ENCODE peak calls at places on chromosomes 16 and 17, in seven cellular contexts. One of them, this sample, is unnamed.
A peak's percentile ranks its signal among the peaks of the same experiment; 100 is the strongest.

GRCh38 chr17:14119546-14119945 is 50.2 kb downstream of the COX10 start:
- DNase-seq in dorsolateral prefrontal cortex: no peak
- DNase-seq in fibroblast of the aortic adventitia: no peak
- DNase-seq in GM12864: no peak
- DNase-seq in CD8-positive, alpha-beta T cell: no peak
- DNase-seq in ovary: no peak
- DNase-seq in CD8-positive, alpha-beta memory T cell: no peak
- DNase-seq in this sample: no peak

GRCh38 chr17:20092292-20092867 is 83.2 kb downstream of the SPECC1 start:
- DNase-seq in ovary: no peak
- DNase-seq in fibroblast of the aortic adventitia: no peak
- DNase-seq in GM12864: no peak
- DNase-seq in dorsolateral prefrontal cortex: no peak
- DNase-seq in CD8-positive, alpha-beta T cell: no peak
- DNase-seq in CD8-positive, alpha-beta memory T cell: no peak
- DNase-seq in this sample: no peak

GRCh38 chr17:72212041-72212440 is 91.2 kb downstream of the SOX9 start:
- DNase-seq in CD8-positive, alpha-beta T cell: no peak
- DNase-seq in GM12864: no peak
- DNase-seq in fibroblast of the aortic adventitia: no peak
- DNase-seq in dorsolateral prefrontal cortex: no peak
- DNase-seq in CD8-positive, alpha-beta memory T cell: no peak
- DNase-seq in ovary: no peak
- DNase-seq in this sample: no peak

GRCh38 chr17:21530311-21530710 is 154.2 kb downstream of the KCNJ12 start:
- DNase-seq in ovary: no peak
- DNase-seq in CD8-positive, alpha-beta memory T cell: no peak
- DNase-seq in dorsolateral prefrontal cortex: no peak
- DNase-seq in fibroblast of the aortic adventitia: peak; percentile 15
- DNase-seq in GM12864: no peak
- DNase-seq in CD8-positive, alpha-beta T cell: no peak
- DNase-seq in this sample: no peak

GRCh38 chr17:18079543-18079942 is 8.2 kb upstream of the DRG2 start:
- DNase-seq in ovary: no peak
- DNase-seq in CD8-positive, alpha-beta memory T cell: no peak
- DNase-seq in GM12864: no peak
- DNase-seq in CD8-positive, alpha-beta T cell: no peak
- DNase-seq in dorsolateral prefrontal cortex: no peak
- DNase-seq in fibroblast of the aortic adventitia: no peak
- DNase-seq in this sample: no peak

GRCh38 chr17:50266384-50267073 is 7.7 kb upstream of the TMEM92 start:
- DNase-seq in CD8-positive, alpha-beta memory T cell: no peak
- DNase-seq in ovary: peak; percentile 82
- DNase-seq in dorsolateral prefrontal cortex: peak; percentile 36
- DNase-seq in fibroblast of the aortic adventitia: peak; percentile 89
- DNase-seq in GM12864: no peak
- DNase-seq in CD8-positive, alpha-beta T cell: no peak
- DNase-seq in this sample: peak; percentile 80

GRCh38 chr16:69566437-69567030 is 768 bp downstream of the NFAT5 start:
- DNase-seq in dorsolateral prefrontal cortex: peak; percentile 58
- DNase-seq in CD8-positive, alpha-beta memory T cell: no peak
- DNase-seq in GM12864: no peak
- DNase-seq in ovary: peak; percentile 66
- DNase-seq in CD8-positive, alpha-beta T cell: peak; percentile 20
- DNase-seq in fibroblast of the aortic adventitia: peak; percentile 67
- DNase-seq in this sample: peak; percentile 44

GRCh38 chr17:2545393-2545792 is 33.7 kb upstream of the METTL16 start:
- DNase-seq in fibroblast of the aortic adventitia: no peak
- DNase-seq in CD8-positive, alpha-beta memory T cell: no peak
- DNase-seq in dorsolateral prefrontal cortex: no peak
- DNase-seq in GM12864: no peak
- DNase-seq in CD8-positive, alpha-beta T cell: no peak
- DNase-seq in ovary: no peak
- DNase-seq in this sample: no peak

GRCh38 chr17:79793924-79794304 is 3.0 kb downstream of the CBX8 start:
- DNase-seq in CD8-positive, alpha-beta T cell: no peak
- DNase-seq in ovary: no peak
- DNase-seq in CD8-positive, alpha-beta memory T cell: no peak
- DNase-seq in dorsolateral prefrontal cortex: no peak
- DNase-seq in GM12864: no peak
- DNase-seq in fibroblast of the aortic adventitia: no peak
- DNase-seq in this sample: no peak

GRCh38 chr17:8665681-8666080 is 35.2 kb upstream of the MYH10 start:
- DNase-seq in GM12864: no peak
- DNase-seq in CD8-positive, alpha-beta T cell: no peak
- DNase-seq in CD8-positive, alpha-beta memory T cell: no peak
- DNase-seq in ovary: no peak
- DNase-seq in dorsolateral prefrontal cortex: no peak
- DNase-seq in fibroblast of the aortic adventitia: no peak
- DNase-seq in this sample: no peak

GRCh38 chr16:743794-744500 is 3.1 kb upstream of the CIAO3 start:
- DNase-seq in GM12864: no peak
- DNase-seq in CD8-positive, alpha-beta T cell: no peak
- DNase-seq in dorsolateral prefrontal cortex: no peak
- DNase-seq in ovary: no peak
- DNase-seq in CD8-positive, alpha-beta memory T cell: no peak
- DNase-seq in fibroblast of the aortic adventitia: no peak
- DNase-seq in this sample: no peak

GRCh38 chr17:75876938-75877751 is 1.2 kb downstream of the TRIM47 start:
- DNase-seq in GM12864: no peak
- DNase-seq in dorsolateral prefrontal cortex: peak; percentile 82
- DNase-seq in ovary: peak; percentile 96
- DNase-seq in fibroblast of the aortic adventitia: peak; percentile 98
- DNase-seq in CD8-positive, alpha-beta memory T cell: no peak
- DNase-seq in CD8-positive, alpha-beta T cell: no peak
- DNase-seq in this sample: peak; percentile 84

GRCh38 chr16:88600539-88600896 is 30.3 kb downstream of the ZC3H18 start:
- DNase-seq in fibroblast of the aortic adventitia: no peak
- DNase-seq in GM12864: no peak
- DNase-seq in ovary: no peak
- DNase-seq in CD8-positive, alpha-beta memory T cell: no peak
- DNase-seq in CD8-positive, alpha-beta T cell: no peak
- DNase-seq in dorsolateral prefrontal cortex: no peak
- DNase-seq in this sample: no peak

GRCh38 chr17:61789872-61790271 is 73.5 kb downstream of the BRIP1 start:
- DNase-seq in fibroblast of the aortic adventitia: no peak
- DNase-seq in CD8-positive, alpha-beta memory T cell: no peak
- DNase-seq in dorsolateral prefrontal cortex: no peak
- DNase-seq in ovary: no peak
- DNase-seq in GM12864: no peak
- DNase-seq in CD8-positive, alpha-beta T cell: no peak
- DNase-seq in this sample: no peak

GRCh38 chr17:79400989-79401703 is 209.7 kb downstream of the RBFOX3 start:
- DNase-seq in ovary: peak; percentile 62
- DNase-seq in dorsolateral prefrontal cortex: peak; percentile 83
- DNase-seq in fibroblast of the aortic adventitia: peak; percentile 53
- DNase-seq in CD8-positive, alpha-beta memory T cell: peak; percentile 54
- DNase-seq in CD8-positive, alpha-beta T cell: peak; percentile 64
- DNase-seq in GM12864: no peak
- DNase-seq in this sample: peak; percentile 57

GRCh38 chr17:36703860-36704266 is 102.5 kb downstream of the MRM1 start:
- DNase-seq in dorsolateral prefrontal cortex: peak; percentile 66
- DNase-seq in GM12864: no peak
- DNase-seq in ovary: peak; percentile 62
- DNase-seq in CD8-positive, alpha-beta T cell: peak; percentile 41
- DNase-seq in CD8-positive, alpha-beta memory T cell: peak; percentile 23
- DNase-seq in fibroblast of the aortic adventitia: peak; percentile 28
- DNase-seq in this sample: peak; percentile 13

GRCh38 chr16:58375386-58375785 is 16.9 kb upstream of the GINS3 start:
- DNase-seq in fibroblast of the aortic adventitia: no peak
- DNase-seq in dorsolateral prefrontal cortex: no peak
- DNase-seq in CD8-positive, alpha-beta memory T cell: no peak
- DNase-seq in GM12864: no peak
- DNase-seq in ovary: no peak
- DNase-seq in CD8-positive, alpha-beta T cell: no peak
- DNase-seq in this sample: no peak

GRCh38 chr17:17044846-17045561 is 2.7 kb downstream of the MPRIP start:
- DNase-seq in CD8-positive, alpha-beta T cell: no peak
- DNase-seq in ovary: no peak
- DNase-seq in CD8-positive, alpha-beta memory T cell: no peak
- DNase-seq in dorsolateral prefrontal cortex: peak; percentile 52
- DNase-seq in GM12864: peak; percentile 36
- DNase-seq in fibroblast of the aortic adventitia: peak; percentile 73
- DNase-seq in this sample: peak; percentile 59

GRCh38 chr17:37607637-37608368 is 1.4 kb downstream of the SYNRG start:
- DNase-seq in fibroblast of the aortic adventitia: no peak
- DNase-seq in ovary: peak; percentile 18
- DNase-seq in GM12864: peak; percentile 43
- DNase-seq in dorsolateral prefrontal cortex: no peak
- DNase-seq in CD8-positive, alpha-beta memory T cell: peak; percentile 70
- DNase-seq in CD8-positive, alpha-beta T cell: peak; percentile 36
- DNase-seq in this sample: no peak

GRCh38 chr16:85401917-85402766 is 211.0 kb upstream of the GSE1 start:
- DNase-seq in GM12864: no peak
- DNase-seq in ovary: peak; percentile 20
- DNase-seq in dorsolateral prefrontal cortex: peak; percentile 36
- DNase-seq in CD8-positive, alpha-beta T cell: no peak
- DNase-seq in fibroblast of the aortic adventitia: no peak
- DNase-seq in CD8-positive, alpha-beta memory T cell: no peak
- DNase-seq in this sample: no peak

DNA sequence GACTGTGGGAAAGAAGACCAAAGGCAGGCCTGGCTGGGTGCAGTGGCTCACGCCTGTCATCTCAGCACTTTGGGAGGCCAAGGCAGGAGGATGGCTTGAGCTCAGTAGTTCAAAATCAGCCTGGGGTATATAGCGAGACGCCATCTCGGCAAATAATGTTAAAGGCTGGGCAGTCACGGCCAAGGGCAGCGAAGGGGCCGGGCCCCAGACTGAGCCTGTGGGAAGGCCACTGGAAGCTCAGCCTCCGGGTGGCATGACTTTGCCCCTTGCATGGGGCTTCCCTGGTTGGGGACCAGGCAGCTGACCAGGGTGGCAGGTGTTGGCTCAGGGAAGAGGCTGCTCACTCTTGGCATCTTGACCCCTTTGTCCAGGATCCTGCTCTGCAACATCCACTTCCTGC is 14.0 kb upstream of the CD300LD start:
- DNase-seq in fibroblast of the aortic adventitia: no peak
- DNase-seq in dorsolateral prefrontal cortex: no peak
- DNase-seq in CD8-positive, alpha-beta T cell: no peak
- DNase-seq in CD8-positive, alpha-beta memory T cell: no peak
- DNase-seq in GM12864: no peak
- DNase-seq in ovary: no peak
- DNase-seq in this sample: no peak
- H3K4me3 ChIP-seq in fibroblast of the aortic adventitia: no peak overlapping the region
- H3K4me3 ChIP-seq in dorsolateral prefrontal cortex: no peak overlapping the region
- H3K4me3 ChIP-seq in CD8-positive, alpha-beta T cell: no peak overlapping the region
- H3K4me3 ChIP-seq in CD8-positive, alpha-beta memory T cell: no peak overlapping the region
- H3K4me3 ChIP-seq in GM12864: no peak overlapping the region
- H3K4me3 ChIP-seq in ovary: no peak overlapping the region
- H3K4me3 ChIP-seq in this sample: no peak overlapping the region

DNA sequence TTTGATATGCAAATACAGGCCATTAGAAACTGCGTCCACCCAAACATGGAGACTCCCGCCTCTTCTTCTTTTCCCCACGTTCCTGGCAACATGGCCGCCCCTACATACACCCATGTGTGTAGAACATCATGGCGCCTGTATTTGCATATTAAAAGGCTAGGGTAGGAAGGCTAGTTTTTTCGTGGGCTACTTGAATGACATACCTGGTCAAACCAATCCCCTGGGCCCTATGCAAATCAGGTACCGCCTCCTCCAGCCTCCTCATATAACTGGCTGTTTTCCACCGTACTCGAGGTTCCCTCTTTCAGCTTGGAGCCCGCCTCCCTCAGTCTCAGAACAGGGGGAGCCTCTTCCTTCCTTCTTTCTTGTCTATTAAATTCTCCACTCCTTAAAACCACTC is 840 bp upstream of the CD300LB start:
- DNase-seq in GM12864: no peak
- DNase-seq in CD8-positive, alpha-beta memory T cell: no peak
- DNase-seq in dorsolateral prefrontal cortex: peak; percentile 41
- DNase-seq in CD8-positive, alpha-beta T cell: no peak
- DNase-seq in fibroblast of the aortic adventitia: no peak
- DNase-seq in ovary: no peak
- DNase-seq in this sample: no peak
- H3K4me3 ChIP-seq in GM12864: no peak overlapping the region
- H3K4me3 ChIP-seq in CD8-positive, alpha-beta memory T cell: no peak overlapping the region
- H3K4me3 ChIP-seq in dorsolateral prefrontal cortex: no peak overlapping the region
- H3K4me3 ChIP-seq in CD8-positive, alpha-beta T cell: no peak overlapping the region
- H3K4me3 ChIP-seq in fibroblast of the aortic adventitia: no peak overlapping the region
- H3K4me3 ChIP-seq in ovary: no peak overlapping the region
- H3K4me3 ChIP-seq in this sample: no peak overlapping the region

GRCh38 chr17:42617956-42618431 is 8.5 kb downstream of the TUBG1 start:
- DNase-seq in CD8-positive, alpha-beta T cell: no peak
- DNase-seq in ovary: no peak
- DNase-seq in GM12864: peak; percentile 47
- DNase-seq in fibroblast of the aortic adventitia: no peak
- DNase-seq in dorsolateral prefrontal cortex: no peak
- DNase-seq in CD8-positive, alpha-beta memory T cell: no peak
- DNase-seq in this sample: no peak

GRCh38 chr17:42623732-42624596 is 14.5 kb downstream of the TUBG1 start:
- DNase-seq in GM12864: no peak
- DNase-seq in fibroblast of the aortic adventitia: peak; percentile 67
- DNase-seq in ovary: no peak
- DNase-seq in CD8-positive, alpha-beta T cell: no peak
- DNase-seq in dorsolateral prefrontal cortex: no peak
- DNase-seq in CD8-positive, alpha-beta memory T cell: no peak
- DNase-seq in this sample: no peak

GRCh38 chr17:42613699-42614295 is 4.3 kb downstream of the TUBG1 start:
- DNase-seq in CD8-positive, alpha-beta memory T cell: no peak
- DNase-seq in CD8-positive, alpha-beta T cell: no peak
- DNase-seq in ovary: no peak
- DNase-seq in fibroblast of the aortic adventitia: no peak
- DNase-seq in GM12864: no peak
- DNase-seq in dorsolateral prefrontal cortex: no peak
- DNase-seq in this sample: no peak

DNA sequence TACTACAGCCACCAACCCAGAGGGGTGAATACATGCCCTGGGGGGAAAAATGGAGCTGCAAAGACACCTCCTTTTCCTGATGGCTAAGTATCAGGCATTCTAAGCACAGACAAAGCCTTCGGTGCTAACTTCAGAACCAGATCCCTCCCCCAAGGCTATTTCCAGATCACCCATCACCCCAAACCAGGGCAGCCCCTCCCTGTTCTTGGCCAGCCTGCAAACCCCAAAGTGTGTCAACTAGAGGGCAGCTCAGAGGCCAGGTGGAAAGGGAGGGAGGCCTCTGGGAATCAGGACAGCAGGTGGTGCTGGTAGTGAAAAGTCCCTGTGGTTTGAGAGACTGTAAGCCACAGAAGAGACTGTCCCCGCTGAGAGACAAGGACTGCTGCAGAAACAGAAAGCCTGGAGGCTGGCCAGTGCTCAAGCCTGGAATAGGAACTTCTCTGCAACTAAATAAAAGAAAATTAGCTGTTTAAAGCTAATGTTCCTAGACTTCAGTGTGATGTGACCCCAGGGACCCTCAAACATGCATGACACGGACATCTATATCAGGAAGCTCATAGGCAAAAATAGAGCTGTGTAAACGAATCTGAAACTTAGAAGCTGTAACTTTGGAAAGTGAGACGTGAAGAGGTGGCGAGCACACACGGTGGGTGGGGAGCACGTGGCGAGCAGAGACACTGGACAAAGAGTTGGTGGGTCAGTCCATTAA is 9.1 kb downstream of the TUBG1 start:
- DNase-seq in CD8-positive, alpha-beta T cell: no peak
- DNase-seq in ovary: no peak
- DNase-seq in GM12864: peak; percentile 94
- DNase-seq in fibroblast of the aortic adventitia: no peak
- DNase-seq in CD8-positive, alpha-beta memory T cell: no peak
- DNase-seq in dorsolateral prefrontal cortex: no peak
- DNase-seq in this sample: no peak
- H3K4me3 ChIP-seq in CD8-positive, alpha-beta T cell: no peak overlapping the region
- H3K4me3 ChIP-seq in ovary: no peak overlapping the region
- H3K4me3 ChIP-seq in GM12864: peak overlapping the region; percentile 49
- H3K4me3 ChIP-seq in fibroblast of the aortic adventitia: no peak overlapping the region
- H3K4me3 ChIP-seq in CD8-positive, alpha-beta memory T cell: no peak overlapping the region
- H3K4me3 ChIP-seq in dorsolateral prefrontal cortex: no peak overlapping the region
- H3K4me3 ChIP-seq in this sample: no peak overlapping the region

GRCh38 chr16:17301184-17301583 is 169.6 kb downstream of the XYLT1 start:
- DNase-seq in GM12864: no peak
- DNase-seq in CD8-positive, alpha-beta T cell: no peak
- DNase-seq in ovary: no peak
- DNase-seq in CD8-positive, alpha-beta memory T cell: no peak
- DNase-seq in dorsolateral prefrontal cortex: no peak
- DNase-seq in fibroblast of the aortic adventitia: no peak
- DNase-seq in this sample: no peak
- H3K4me3 ChIP-seq in GM12864: no peak overlapping the region
- H3K4me3 ChIP-seq in CD8-positive, alpha-beta T cell: no peak overlapping the region
- H3K4me3 ChIP-seq in ovary: no peak overlapping the region
- H3K4me3 ChIP-seq in CD8-positive, alpha-beta memory T cell: no peak overlapping the region
- H3K4me3 ChIP-seq in dorsolateral prefrontal cortex: no peak overlapping the region
- H3K4me3 ChIP-seq in fibroblast of the aortic adventitia: no peak overlapping the region
- H3K4me3 ChIP-seq in this sample: no peak overlapping the region